ENCODE peak calls at places on chromosome 4, in five cellular contexts. One of them, this sample, is unnamed.

GRCh38 chr4:157018920-157019490 is 47.4 kb upstream of the PDGFC start:
- DNase-seq in NCI-H345: no peak
- DNase-seq in stomach: no peak
- DNase-seq in glutamatergic neuron: no peak
- DNase-seq in effector memory CD8-positive, alpha-beta T cell: no peak
- DNase-seq in this sample: no peak

GRCh38 chr4:85426366-85426765 is 48.6 kb upstream of the ARHGAP24 start:
- DNase-seq in NCI-H345: no peak
- DNase-seq in glutamatergic neuron: no peak
- DNase-seq in stomach: no peak
- DNase-seq in effector memory CD8-positive, alpha-beta T cell: no peak
- DNase-seq in this sample: no peak

GRCh38 chr4:168569066-168569908 is 72.4 kb downstream of the PALLD start:
- DNase-seq in glutamatergic neuron: no peak
- DNase-seq in NCI-H345: peak
- DNase-seq in stomach: peak
- DNase-seq in effector memory CD8-positive, alpha-beta T cell: no peak
- DNase-seq in this sample: no peak

GRCh38 chr4:48813984-48814383 is 16.9 kb upstream of the OCIAD1 start:
- DNase-seq in glutamatergic neuron: peak
- DNase-seq in NCI-H345: peak
- DNase-seq in effector memory CD8-positive, alpha-beta T cell: no peak
- DNase-seq in stomach: no peak
- DNase-seq in this sample: no peak

GRCh38 chr4:155529197-155529596 is 137.5 kb upstream of the GUCY1A1 start:
- DNase-seq in glutamatergic neuron: no peak
- DNase-seq in stomach: no peak
- DNase-seq in effector memory CD8-positive, alpha-beta T cell: no peak
- DNase-seq in NCI-H345: no peak
- DNase-seq in this sample: no peak

GRCh38 chr4:41427306-41427882 is 110.6 kb upstream of the LIMCH1 start:
- DNase-seq in glutamatergic neuron: no peak
- DNase-seq in stomach: no peak
- DNase-seq in NCI-H345: no peak
- DNase-seq in effector memory CD8-positive, alpha-beta T cell: no peak
- DNase-seq in this sample: no peak

GRCh38 chr4:79757580-79757979 is 315.4 kb downstream of the ANTXR2 start:
- DNase-seq in effector memory CD8-positive, alpha-beta T cell: no peak
- DNase-seq in stomach: no peak
- DNase-seq in glutamatergic neuron: no peak
- DNase-seq in NCI-H345: no peak
- DNase-seq in this sample: no peak

GRCh38 chr4:45992728-45993127 is 131.1 kb downstream of the GABRG1 start:
- DNase-seq in NCI-H345: no peak
- DNase-seq in effector memory CD8-positive, alpha-beta T cell: no peak
- DNase-seq in stomach: no peak
- DNase-seq in glutamatergic neuron: no peak
- DNase-seq in this sample: no peak

GRCh38 chr4:97016186-97016945 is 1126.9 kb downstream of the STPG2 start:
- DNase-seq in NCI-H345: no peak
- DNase-seq in effector memory CD8-positive, alpha-beta T cell: no peak
- DNase-seq in stomach: no peak
- DNase-seq in glutamatergic neuron: no peak
- DNase-seq in this sample: no peak

GRCh38 chr4:126790633-126791032 is 842.1 kb upstream of the INTU start:
- DNase-seq in glutamatergic neuron: no peak
- DNase-seq in stomach: no peak
- DNase-seq in effector memory CD8-positive, alpha-beta T cell: no peak
- DNase-seq in NCI-H345: no peak
- DNase-seq in this sample: no peak

GRCh38 chr4:37389967-37390580 is 145.5 kb downstream of the NWD2 start:
- DNase-seq in glutamatergic neuron: no peak
- DNase-seq in NCI-H345: peak
- DNase-seq in stomach: no peak
- DNase-seq in effector memory CD8-positive, alpha-beta T cell: peak
- DNase-seq in this sample: no peak

GRCh38 chr4:145507636-145508035 is 26.0 kb downstream of the SMAD1 start:
- DNase-seq in effector memory CD8-positive, alpha-beta T cell: no peak
- DNase-seq in glutamatergic neuron: no peak
- DNase-seq in NCI-H345: no peak
- DNase-seq in stomach: no peak
- DNase-seq in this sample: no peak

GRCh38 chr4:34181311-34181808 is 2063.0 kb downstream of the ARAP2 start:
- DNase-seq in stomach: no peak
- DNase-seq in NCI-H345: no peak
- DNase-seq in glutamatergic neuron: no peak
- DNase-seq in effector memory CD8-positive, alpha-beta T cell: no peak
- DNase-seq in this sample: no peak

GRCh38 chr4:143382539-143382938 is 45.9 kb downstream of the GAB1 start:
- DNase-seq in glutamatergic neuron: no peak
- DNase-seq in effector memory CD8-positive, alpha-beta T cell: no peak
- DNase-seq in stomach: no peak
- DNase-seq in NCI-H345: no peak
- DNase-seq in this sample: no peak

GRCh38 chr4:105274504-105274903 is 127.8 kb downstream of the TET2 start:
- DNase-seq in effector memory CD8-positive, alpha-beta T cell: no peak
- DNase-seq in stomach: no peak
- DNase-seq in NCI-H345: no peak
- DNase-seq in glutamatergic neuron: no peak
- DNase-seq in this sample: no peak

GRCh38 chr4:162157241-162157640 is 6.6 kb downstream of the FSTL5 start:
- DNase-seq in glutamatergic neuron: no peak
- DNase-seq in effector memory CD8-positive, alpha-beta T cell: no peak
- DNase-seq in stomach: no peak
- DNase-seq in NCI-H345: no peak
- DNase-seq in this sample: no peak

GRCh38 chr4:174423257-174423944 is 98.9 kb downstream of the HPGD start:
- DNase-seq in stomach: peak
- DNase-seq in NCI-H345: no peak
- DNase-seq in effector memory CD8-positive, alpha-beta T cell: no peak
- DNase-seq in glutamatergic neuron: no peak
- DNase-seq in this sample: no peak

GRCh38 chr4:84971319-84971932 is 4.9 kb upstream of the WDFY3 start:
- DNase-seq in NCI-H345: peak
- DNase-seq in glutamatergic neuron: no peak
- DNase-seq in stomach: no peak
- DNase-seq in effector memory CD8-positive, alpha-beta T cell: no peak
- DNase-seq in this sample: peak

GRCh38 chr4:1090036-1090435 is 23.3 kb downstream of the RNF212 start:
- DNase-seq in glutamatergic neuron: no peak
- DNase-seq in NCI-H345: no peak
- DNase-seq in effector memory CD8-positive, alpha-beta T cell: no peak
- DNase-seq in stomach: no peak
- DNase-seq in this sample: no peak

GRCh38 chr4:133960975-133961374 is 240.6 kb downstream of the PABPC4L start:
- DNase-seq in stomach: no peak
- DNase-seq in effector memory CD8-positive, alpha-beta T cell: no peak
- DNase-seq in glutamatergic neuron: no peak
- DNase-seq in NCI-H345: no peak
- DNase-seq in this sample: no peak

GRCh38 chr4:1731180-1731579 is 9.9 kb downstream of the TACC3 start:
- DNase-seq in stomach: no peak
- DNase-seq in glutamatergic neuron: no peak
- DNase-seq in NCI-H345: no peak
- DNase-seq in effector memory CD8-positive, alpha-beta T cell: no peak
- DNase-seq in this sample: peak

GRCh38 chr4:152202415-152202814 is 333.5 kb downstream of the FBXW7 start:
- DNase-seq in stomach: no peak
- DNase-seq in effector memory CD8-positive, alpha-beta T cell: no peak
- DNase-seq in glutamatergic neuron: no peak
- DNase-seq in NCI-H345: no peak
- DNase-seq in this sample: no peak

GRCh38 chr4:87270144-87270543 is 49.7 kb upstream of the KLHL8 start:
- DNase-seq in glutamatergic neuron: no peak
- DNase-seq in NCI-H345: peak
- DNase-seq in effector memory CD8-positive, alpha-beta T cell: no peak
- DNase-seq in stomach: no peak
- DNase-seq in this sample: no peak

GRCh38 chr4:25621027-25621930 is 34.4 kb upstream of the SLC34A2 start:
- DNase-seq in stomach: no peak
- DNase-seq in effector memory CD8-positive, alpha-beta T cell: no peak
- DNase-seq in glutamatergic neuron: no peak
- DNase-seq in NCI-H345: no peak
- DNase-seq in this sample: peak

GRCh38 chr4:76589402-76589801 is 154.4 kb downstream of the SHROOM3 start:
- DNase-seq in effector memory CD8-positive, alpha-beta T cell: no peak
- DNase-seq in stomach: no peak
- DNase-seq in glutamatergic neuron: no peak
- DNase-seq in NCI-H345: no peak
- DNase-seq in this sample: no peak

GRCh38 chr4:112061418-112061817 is 83.8 kb upstream of the FAM241A start:
- DNase-seq in stomach: no peak
- DNase-seq in effector memory CD8-positive, alpha-beta T cell: no peak
- DNase-seq in NCI-H345: no peak
- DNase-seq in glutamatergic neuron: no peak
- DNase-seq in this sample: no peak

GRCh38 chr4:145130130-145130529 is 32.0 kb downstream of the ABCE1 start:
- DNase-seq in NCI-H345: no peak
- DNase-seq in effector memory CD8-positive, alpha-beta T cell: no peak
- DNase-seq in stomach: no peak
- DNase-seq in glutamatergic neuron: no peak
- DNase-seq in this sample: no peak

GRCh38 chr4:61406677-61407076 is 206.6 kb downstream of the ADGRL3 start:
- DNase-seq in effector memory CD8-positive, alpha-beta T cell: no peak
- DNase-seq in glutamatergic neuron: no peak
- DNase-seq in NCI-H345: no peak
- DNase-seq in stomach: no peak
- DNase-seq in this sample: no peak

GRCh38 chr4:17577660-17578481 is 873 bp downstream of the LAP3 start:
- DNase-seq in glutamatergic neuron: peak
- DNase-seq in NCI-H345: no peak
- DNase-seq in effector memory CD8-positive, alpha-beta T cell: peak
- DNase-seq in stomach: peak
- DNase-seq in this sample: no peak

GRCh38 chr4:155353923-155354540 is 22.7 kb downstream of the MAP9 start:
- DNase-seq in effector memory CD8-positive, alpha-beta T cell: peak
- DNase-seq in stomach: peak
- DNase-seq in glutamatergic neuron: peak
- DNase-seq in NCI-H345: no peak
- DNase-seq in this sample: no peak

GRCh38 chr4:121072080-121072835 is at the start of gene NDNF:
- DNase-seq in NCI-H345: peak
- DNase-seq in stomach: no peak
- DNase-seq in effector memory CD8-positive, alpha-beta T cell: peak
- DNase-seq in glutamatergic neuron: peak
- DNase-seq in this sample: no peak

GRCh38 chr4:72430050-72430449 is 139.0 kb downstream of the ADAMTS3 start:
- DNase-seq in glutamatergic neuron: no peak
- DNase-seq in NCI-H345: no peak
- DNase-seq in stomach: no peak
- DNase-seq in effector memory CD8-positive, alpha-beta T cell: no peak
- DNase-seq in this sample: no peak

GRCh38 chr4:72858328-72858727 is 211.2 kb downstream of the COX18 start:
- DNase-seq in glutamatergic neuron: no peak
- DNase-seq in NCI-H345: no peak
- DNase-seq in effector memory CD8-positive, alpha-beta T cell: no peak
- DNase-seq in stomach: no peak
- DNase-seq in this sample: no peak

GRCh38 chr4:140359571-140360427 is 13.6 kb upstream of the SCOC start:
- DNase-seq in NCI-H345: peak
- DNase-seq in glutamatergic neuron: peak
- DNase-seq in effector memory CD8-positive, alpha-beta T cell: peak
- DNase-seq in stomach: peak
- DNase-seq in this sample: peak

GRCh38 chr4:91734682-91735081 is 569.1 kb upstream of the GRID2 start:
- DNase-seq in NCI-H345: no peak
- DNase-seq in effector memory CD8-positive, alpha-beta T cell: no peak
- DNase-seq in glutamatergic neuron: no peak
- DNase-seq in stomach: no peak
- DNase-seq in this sample: no peak

GRCh38 chr4:7698586-7698985 is 241.1 kb downstream of the AFAP1 start:
- DNase-seq in NCI-H345: no peak
- DNase-seq in glutamatergic neuron: no peak
- DNase-seq in effector memory CD8-positive, alpha-beta T cell: no peak
- DNase-seq in stomach: no peak
- DNase-seq in this sample: no peak

GRCh38 chr4:186792994-186793393 is 69.3 kb upstream of the FAT1 start:
- DNase-seq in glutamatergic neuron: no peak
- DNase-seq in NCI-H345: no peak
- DNase-seq in stomach: no peak
- DNase-seq in effector memory CD8-positive, alpha-beta T cell: no peak
- DNase-seq in this sample: no peak

GRCh38 chr4:3324093-3324815 is 31.4 kb downstream of the RGS12 start:
- DNase-seq in effector memory CD8-positive, alpha-beta T cell: no peak
- DNase-seq in stomach: peak
- DNase-seq in NCI-H345: no peak
- DNase-seq in glutamatergic neuron: no peak
- DNase-seq in this sample: no peak

This sample was measured in DMS79.